ENCODE peak calls at places on chromosomes 4 and X, in eight cellular contexts. One of them, this sample, is unnamed.

GRCh38 chrX:105190252-105190853 is 30.1 kb downstream of the TEX13A start:
- DNase-seq in nephron progenitor cell: peak
- DNase-seq in cardiac muscle cell: peak
- DNase-seq in CD4-positive, alpha-beta T cell: no peak
- DNase-seq in GM13976: peak
- DNase-seq in activated CD8-positive, alpha-beta T cell treated with anti-CD3 and anti-CD28 coated beads for 36 hours: peak
- DNase-seq in suprapubic skin: no peak
- DNase-seq in brain microvascular endothelial cell: peak
- DNase-seq in this sample: peak

GRCh38 chrX:120286733-120287512 is 24.3 kb downstream of the TMEM255A start:
- DNase-seq in CD4-positive, alpha-beta T cell: no peak
- DNase-seq in suprapubic skin: no peak
- DNase-seq in GM13976: no peak
- DNase-seq in brain microvascular endothelial cell: no peak
- DNase-seq in cardiac muscle cell: no peak
- DNase-seq in activated CD8-positive, alpha-beta T cell treated with anti-CD3 and anti-CD28 coated beads for 36 hours: no peak
- DNase-seq in nephron progenitor cell: no peak
- DNase-seq in this sample: no peak

GRCh38 chr4:171588146-171588545 is 225.1 kb upstream of the GALNTL6 start:
- DNase-seq in GM13976: no peak
- DNase-seq in brain microvascular endothelial cell: no peak
- DNase-seq in suprapubic skin: no peak
- DNase-seq in CD4-positive, alpha-beta T cell: no peak
- DNase-seq in nephron progenitor cell: no peak
- DNase-seq in activated CD8-positive, alpha-beta T cell treated with anti-CD3 and anti-CD28 coated beads for 36 hours: no peak
- DNase-seq in cardiac muscle cell: no peak
- DNase-seq in this sample: no peak

GRCh38 chr4:138275946-138276621 is 33.9 kb upstream of the SLC7A11 start:
- DNase-seq in activated CD8-positive, alpha-beta T cell treated with anti-CD3 and anti-CD28 coated beads for 36 hours: no peak
- DNase-seq in cardiac muscle cell: peak
- DNase-seq in suprapubic skin: no peak
- DNase-seq in GM13976: no peak
- DNase-seq in CD4-positive, alpha-beta T cell: no peak
- DNase-seq in brain microvascular endothelial cell: peak
- DNase-seq in nephron progenitor cell: no peak
- DNase-seq in this sample: no peak

GRCh38 chr4:55925235-55925634 is 23.5 kb upstream of the CEP135 start:
- DNase-seq in brain microvascular endothelial cell: no peak
- DNase-seq in nephron progenitor cell: no peak
- DNase-seq in CD4-positive, alpha-beta T cell: no peak
- DNase-seq in activated CD8-positive, alpha-beta T cell treated with anti-CD3 and anti-CD28 coated beads for 36 hours: no peak
- DNase-seq in GM13976: no peak
- DNase-seq in suprapubic skin: no peak
- DNase-seq in cardiac muscle cell: peak
- DNase-seq in this sample: no peak

GRCh38 chrX:13716455-13716854 is 18.0 kb downstream of the TRAPPC2 start:
- DNase-seq in suprapubic skin: no peak
- DNase-seq in GM13976: no peak
- DNase-seq in cardiac muscle cell: no peak
- DNase-seq in activated CD8-positive, alpha-beta T cell treated with anti-CD3 and anti-CD28 coated beads for 36 hours: no peak
- DNase-seq in CD4-positive, alpha-beta T cell: no peak
- DNase-seq in brain microvascular endothelial cell: no peak
- DNase-seq in nephron progenitor cell: no peak
- DNase-seq in this sample: no peak

GRCh38 chr4:172515266-172515879 is 653.2 kb upstream of the GALNT7 start:
- DNase-seq in GM13976: no peak
- DNase-seq in brain microvascular endothelial cell: peak
- DNase-seq in nephron progenitor cell: no peak
- DNase-seq in suprapubic skin: no peak
- DNase-seq in activated CD8-positive, alpha-beta T cell treated with anti-CD3 and anti-CD28 coated beads for 36 hours: no peak
- DNase-seq in cardiac muscle cell: no peak
- DNase-seq in CD4-positive, alpha-beta T cell: no peak
- DNase-seq in this sample: no peak

GRCh38 chrX:150842198-150842553 is 56.3 kb downstream of the CD99L2 start:
- DNase-seq in cardiac muscle cell: no peak
- DNase-seq in nephron progenitor cell: no peak
- DNase-seq in suprapubic skin: no peak
- DNase-seq in CD4-positive, alpha-beta T cell: no peak
- DNase-seq in brain microvascular endothelial cell: no peak
- DNase-seq in activated CD8-positive, alpha-beta T cell treated with anti-CD3 and anti-CD28 coated beads for 36 hours: no peak
- DNase-seq in GM13976: no peak
- DNase-seq in this sample: no peak

GRCh38 chr4:83266689-83267088 is 17.9 kb downstream of the COQ2 start:
- DNase-seq in cardiac muscle cell: peak
- DNase-seq in GM13976: no peak
- DNase-seq in suprapubic skin: no peak
- DNase-seq in CD4-positive, alpha-beta T cell: no peak
- DNase-seq in brain microvascular endothelial cell: no peak
- DNase-seq in nephron progenitor cell: no peak
- DNase-seq in activated CD8-positive, alpha-beta T cell treated with anti-CD3 and anti-CD28 coated beads for 36 hours: no peak
- DNase-seq in this sample: no peak

GRCh38 chr4:149754526-149754925 is 61.1 kb downstream of the IQCM start:
- DNase-seq in GM13976: no peak
- DNase-seq in CD4-positive, alpha-beta T cell: no peak
- DNase-seq in activated CD8-positive, alpha-beta T cell treated with anti-CD3 and anti-CD28 coated beads for 36 hours: no peak
- DNase-seq in nephron progenitor cell: no peak
- DNase-seq in suprapubic skin: no peak
- DNase-seq in brain microvascular endothelial cell: peak
- DNase-seq in cardiac muscle cell: peak
- DNase-seq in this sample: no peak

GRCh38 chr4:57071340-57071739 is 38.8 kb downstream of the IGFBP7 start:
- DNase-seq in brain microvascular endothelial cell: peak
- DNase-seq in nephron progenitor cell: no peak
- DNase-seq in CD4-positive, alpha-beta T cell: no peak
- DNase-seq in suprapubic skin: no peak
- DNase-seq in cardiac muscle cell: peak
- DNase-seq in activated CD8-positive, alpha-beta T cell treated with anti-CD3 and anti-CD28 coated beads for 36 hours: no peak
- DNase-seq in GM13976: no peak
- DNase-seq in this sample: no peak

GRCh38 chr4:145709843-145710242 is 29.9 kb downstream of the C4orf51 start:
- DNase-seq in activated CD8-positive, alpha-beta T cell treated with anti-CD3 and anti-CD28 coated beads for 36 hours: no peak
- DNase-seq in CD4-positive, alpha-beta T cell: no peak
- DNase-seq in GM13976: no peak
- DNase-seq in suprapubic skin: no peak
- DNase-seq in cardiac muscle cell: peak
- DNase-seq in brain microvascular endothelial cell: peak
- DNase-seq in nephron progenitor cell: no peak
- DNase-seq in this sample: no peak

GRCh38 chrX:154988719-154989118 is 33.8 kb downstream of the F8 start:
- DNase-seq in brain microvascular endothelial cell: no peak
- DNase-seq in activated CD8-positive, alpha-beta T cell treated with anti-CD3 and anti-CD28 coated beads for 36 hours: no peak
- DNase-seq in nephron progenitor cell: no peak
- DNase-seq in CD4-positive, alpha-beta T cell: no peak
- DNase-seq in cardiac muscle cell: no peak
- DNase-seq in GM13976: no peak
- DNase-seq in suprapubic skin: no peak
- DNase-seq in this sample: no peak

GRCh38 chr4:75137302-75137701 is 204.4 kb downstream of the PARM1 start:
- DNase-seq in nephron progenitor cell: no peak
- DNase-seq in GM13976: no peak
- DNase-seq in brain microvascular endothelial cell: no peak
- DNase-seq in suprapubic skin: no peak
- DNase-seq in cardiac muscle cell: no peak
- DNase-seq in CD4-positive, alpha-beta T cell: no peak
- DNase-seq in activated CD8-positive, alpha-beta T cell treated with anti-CD3 and anti-CD28 coated beads for 36 hours: no peak
- DNase-seq in this sample: no peak

GRCh38 chr4:115484479-115484878 is 371.1 kb upstream of the NDST4 start:
- DNase-seq in GM13976: no peak
- DNase-seq in CD4-positive, alpha-beta T cell: no peak
- DNase-seq in brain microvascular endothelial cell: no peak
- DNase-seq in cardiac muscle cell: no peak
- DNase-seq in suprapubic skin: no peak
- DNase-seq in nephron progenitor cell: no peak
- DNase-seq in activated CD8-positive, alpha-beta T cell treated with anti-CD3 and anti-CD28 coated beads for 36 hours: no peak
- DNase-seq in this sample: no peak

GRCh38 chr4:168972601-168973000 is 37.5 kb downstream of the CBR4 start:
- DNase-seq in nephron progenitor cell: no peak
- DNase-seq in CD4-positive, alpha-beta T cell: no peak
- DNase-seq in activated CD8-positive, alpha-beta T cell treated with anti-CD3 and anti-CD28 coated beads for 36 hours: no peak
- DNase-seq in suprapubic skin: no peak
- DNase-seq in GM13976: no peak
- DNase-seq in cardiac muscle cell: no peak
- DNase-seq in brain microvascular endothelial cell: no peak
- DNase-seq in this sample: no peak

GRCh38 chrX:48883729-48884128 is 13.8 kb downstream of the TIMM17B start:
- DNase-seq in activated CD8-positive, alpha-beta T cell treated with anti-CD3 and anti-CD28 coated beads for 36 hours: no peak
- DNase-seq in nephron progenitor cell: no peak
- DNase-seq in GM13976: no peak
- DNase-seq in suprapubic skin: no peak
- DNase-seq in cardiac muscle cell: no peak
- DNase-seq in brain microvascular endothelial cell: no peak
- DNase-seq in CD4-positive, alpha-beta T cell: no peak
- DNase-seq in this sample: no peak

GRCh38 chrX:77893713-77894112 is 1.5 kb downstream of the MAGT1 start:
- DNase-seq in activated CD8-positive, alpha-beta T cell treated with anti-CD3 and anti-CD28 coated beads for 36 hours: no peak
- DNase-seq in brain microvascular endothelial cell: no peak
- DNase-seq in cardiac muscle cell: no peak
- DNase-seq in GM13976: no peak
- DNase-seq in nephron progenitor cell: no peak
- DNase-seq in suprapubic skin: no peak
- DNase-seq in CD4-positive, alpha-beta T cell: no peak
- DNase-seq in this sample: no peak

GRCh38 chrX:2474963-2475726 is 25.6 kb downstream of the DHRSX start:
- DNase-seq in activated CD8-positive, alpha-beta T cell treated with anti-CD3 and anti-CD28 coated beads for 36 hours: no peak
- DNase-seq in GM13976: no peak
- DNase-seq in suprapubic skin: no peak
- DNase-seq in nephron progenitor cell: no peak
- DNase-seq in CD4-positive, alpha-beta T cell: no peak
- DNase-seq in cardiac muscle cell: no peak
- DNase-seq in brain microvascular endothelial cell: no peak
- DNase-seq in this sample: no peak

GRCh38 chrX:42714981-42715688 is 62.8 kb downstream of the PPP1R2C start:
- DNase-seq in brain microvascular endothelial cell: no peak
- DNase-seq in suprapubic skin: no peak
- DNase-seq in activated CD8-positive, alpha-beta T cell treated with anti-CD3 and anti-CD28 coated beads for 36 hours: peak
- DNase-seq in cardiac muscle cell: peak
- DNase-seq in GM13976: no peak
- DNase-seq in CD4-positive, alpha-beta T cell: peak
- DNase-seq in nephron progenitor cell: peak
- DNase-seq in this sample: peak

GRCh38 chrX:41350150-41350975 is 16.4 kb downstream of the DDX3X start:
- DNase-seq in activated CD8-positive, alpha-beta T cell treated with anti-CD3 and anti-CD28 coated beads for 36 hours: no peak
- DNase-seq in brain microvascular endothelial cell: no peak
- DNase-seq in GM13976: no peak
- DNase-seq in CD4-positive, alpha-beta T cell: no peak
- DNase-seq in suprapubic skin: no peak
- DNase-seq in nephron progenitor cell: no peak
- DNase-seq in cardiac muscle cell: peak
- DNase-seq in this sample: no peak

DNA sequence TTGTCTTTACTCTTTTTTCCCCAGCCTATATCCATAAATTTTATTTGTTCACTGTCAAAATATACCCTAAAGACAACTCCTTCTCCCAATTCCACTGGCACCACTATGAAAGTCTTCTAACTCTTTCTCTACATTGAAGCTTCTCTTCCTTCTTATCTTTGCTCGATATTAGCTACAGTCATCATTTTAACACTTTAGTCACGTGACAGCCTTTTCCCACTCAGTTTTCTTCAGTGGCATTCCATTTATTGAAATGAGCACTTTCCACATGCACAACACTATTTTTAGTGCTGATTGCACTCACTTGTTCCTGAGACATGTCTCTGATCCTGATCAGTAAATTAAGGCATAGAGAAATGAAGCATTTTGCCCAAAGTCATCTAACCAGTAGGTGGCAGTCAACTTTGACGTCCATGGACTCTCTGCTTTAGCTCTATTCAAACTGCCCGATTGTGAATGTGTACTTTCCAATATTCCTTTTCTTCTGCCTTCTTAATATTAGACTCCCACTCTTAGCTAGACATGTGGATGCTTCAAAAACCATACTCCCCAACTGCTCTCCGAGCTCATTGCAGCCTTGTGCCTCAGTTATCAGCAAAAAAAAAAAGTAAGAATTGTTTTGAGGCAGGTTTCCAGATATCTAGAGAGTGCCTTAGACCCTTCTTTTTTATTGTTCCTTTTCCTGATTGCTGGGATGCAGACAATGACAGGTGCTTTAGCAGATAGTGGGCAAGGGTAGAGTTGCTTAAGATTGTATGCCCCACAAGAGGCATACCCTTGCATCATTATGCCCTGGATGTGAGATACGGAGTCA is 394.4 kb upstream of the ADGRL3 start:
- DNase-seq in nephron progenitor cell: peak
- DNase-seq in suprapubic skin: no peak
- DNase-seq in activated CD8-positive, alpha-beta T cell treated with anti-CD3 and anti-CD28 coated beads for 36 hours: no peak
- DNase-seq in cardiac muscle cell: peak
- DNase-seq in CD4-positive, alpha-beta T cell: no peak
- DNase-seq in brain microvascular endothelial cell: peak
- DNase-seq in GM13976: peak
- DNase-seq in this sample: peak
- TF ChIP-seq CTCF in nephron progenitor cell: peak
- TF ChIP-seq CTCF in suprapubic skin: peak
- TF ChIP-seq CTCF in activated CD8-positive, alpha-beta T cell treated with anti-CD3 and anti-CD28 coated beads for 36 hours: no peak
- TF ChIP-seq CTCF in cardiac muscle cell: peak
- TF ChIP-seq CTCF in CD4-positive, alpha-beta T cell: no peak
- TF ChIP-seq CTCF in brain microvascular endothelial cell: peak
- TF ChIP-seq CTCF in GM13976: peak
- TF ChIP-seq CTCF in this sample: peak

DNA sequence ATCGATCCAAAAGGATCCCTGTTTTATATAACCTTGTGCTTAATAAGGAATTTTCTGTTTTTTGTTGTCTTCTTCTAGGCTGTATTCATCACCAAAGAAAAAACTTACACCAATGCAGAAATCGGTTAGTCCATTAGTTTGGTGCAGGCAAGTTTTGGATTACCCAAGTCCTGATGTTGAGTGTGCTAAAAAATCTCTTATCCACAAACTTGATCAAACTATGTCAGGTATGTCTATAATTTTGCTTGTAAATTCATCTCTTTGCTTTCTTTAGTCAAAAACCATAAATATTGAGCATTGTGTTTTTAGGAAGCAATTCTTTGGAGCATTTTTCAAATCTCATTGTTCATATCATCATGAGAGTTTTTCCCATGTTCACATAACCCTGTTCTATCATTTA is 28.4 kb downstream of the SLAIN2 start:
- DNase-seq in activated CD8-positive, alpha-beta T cell treated with anti-CD3 and anti-CD28 coated beads for 36 hours: no peak
- DNase-seq in GM13976: no peak
- DNase-seq in brain microvascular endothelial cell: no peak
- DNase-seq in nephron progenitor cell: no peak
- DNase-seq in cardiac muscle cell: no peak
- DNase-seq in CD4-positive, alpha-beta T cell: no peak
- DNase-seq in suprapubic skin: no peak
- DNase-seq in this sample: no peak
- TF ChIP-seq CTCF in activated CD8-positive, alpha-beta T cell treated with anti-CD3 and anti-CD28 coated beads for 36 hours: no peak
- TF ChIP-seq CTCF in GM13976: no peak
- TF ChIP-seq CTCF in brain microvascular endothelial cell: no peak
- TF ChIP-seq CTCF in nephron progenitor cell: no peak
- TF ChIP-seq CTCF in cardiac muscle cell: no peak
- TF ChIP-seq CTCF in CD4-positive, alpha-beta T cell: no peak
- TF ChIP-seq CTCF in suprapubic skin: no peak
- TF ChIP-seq CTCF in this sample: no peak

GRCh38 chr4:140372607-140373327 is 679 bp upstream of the SCOC start:
- DNase-seq in suprapubic skin: no peak
- DNase-seq in cardiac muscle cell: peak
- DNase-seq in nephron progenitor cell: no peak
- DNase-seq in activated CD8-positive, alpha-beta T cell treated with anti-CD3 and anti-CD28 coated beads for 36 hours: peak
- DNase-seq in brain microvascular endothelial cell: peak
- DNase-seq in GM13976: peak
- DNase-seq in CD4-positive, alpha-beta T cell: no peak
- DNase-seq in this sample: no peak
- TF ChIP-seq CTCF in suprapubic skin: no peak
- TF ChIP-seq CTCF in cardiac muscle cell: no peak
- TF ChIP-seq CTCF in nephron progenitor cell: no peak
- TF ChIP-seq CTCF in activated CD8-positive, alpha-beta T cell treated with anti-CD3 and anti-CD28 coated beads for 36 hours: peak
- TF ChIP-seq CTCF in brain microvascular endothelial cell: no peak
- TF ChIP-seq CTCF in GM13976: no peak
- TF ChIP-seq CTCF in CD4-positive, alpha-beta T cell: peak
- TF ChIP-seq CTCF in this sample: peak

GRCh38 chrX:110746014-110746413 is 49.6 kb downstream of the CHRDL1 start:
- DNase-seq in brain microvascular endothelial cell: no peak
- DNase-seq in nephron progenitor cell: no peak
- DNase-seq in GM13976: no peak
- DNase-seq in CD4-positive, alpha-beta T cell: no peak
- DNase-seq in cardiac muscle cell: no peak
- DNase-seq in suprapubic skin: no peak
- DNase-seq in activated CD8-positive, alpha-beta T cell treated with anti-CD3 and anti-CD28 coated beads for 36 hours: no peak
- DNase-seq in this sample: no peak
- TF ChIP-seq CTCF in brain microvascular endothelial cell: no peak
- TF ChIP-seq CTCF in nephron progenitor cell: no peak
- TF ChIP-seq CTCF in GM13976: no peak
- TF ChIP-seq CTCF in CD4-positive, alpha-beta T cell: no peak
- TF ChIP-seq CTCF in cardiac muscle cell: no peak
- TF ChIP-seq CTCF in suprapubic skin: no peak
- TF ChIP-seq CTCF in activated CD8-positive, alpha-beta T cell treated with anti-CD3 and anti-CD28 coated beads for 36 hours: no peak
- TF ChIP-seq CTCF in this sample: no peak

This sample was measured in neural crest cell.